ENCODE peak calls at places on chromosomes 3 and 15, in six cellular contexts. J is NCI-H774, K is foreskin keratinocyte, I is T1000, B is A673, T is B cell. S is an unnamed sample.
A peak's percentile ranks its signal among the peaks of the same experiment; 100 is the strongest.

GRCh38 chr3:56001991-56002390 is 466.3 kb downstream of the ERC2 start:
- DNase-seq in J (no peak), K (no peak), I (no peak), B (no peak), T (no peak), S (no peak)

GRCh38 chr3:105805402-105805801 is 63.4 kb downstream of the CBLB start:
- DNase-seq in J (no peak), K (no peak), I (peak; percentile 17), B (no peak), T (no peak), S (no peak)

GRCh38 chr3:105158277-105158676 is 208.4 kb upstream of the ALCAM start:
- DNase-seq in J (no peak), K (no peak), I (no peak), B (no peak), T (no peak), S (no peak)

GRCh38 chr3:124800511-124801374 is 70.5 kb downstream of the UMPS start:
- DNase-seq in J (no peak), K (no peak), I (no peak), B (peak; percentile 75), T (no peak), S (no peak)

GRCh38 chr15:34359416-34359815 is 7.6 kb downstream of the LPCAT4 start:
- DNase-seq in J (no peak), K (no peak), I (no peak), B (no peak), T (no peak), S (no peak)

GRCh38 chr3:152696962-152697361 is 138.0 kb upstream of the P2RY1 start:
- DNase-seq in J (no peak), K (peak; percentile 42), I (no peak), B (no peak), T (no peak), S (no peak)

GRCh38 chr3:125679258-125679657 is 84.0 kb upstream of the OSBPL11 start:
- DNase-seq in J (no peak), K (no peak), I (no peak), B (peak; percentile 14), T (no peak), S (no peak)

GRCh38 chr3:138186216-138186615 is 885 bp upstream of the ARMC8 start:
- DNase-seq in J (no peak), K (no peak), I (no peak), B (no peak), T (peak; percentile 6), S (no peak)

GRCh38 chr15:85906028-85906427 is 111.3 kb upstream of the KLHL25 start:
- DNase-seq in J (no peak), K (no peak), I (no peak), B (no peak), T (no peak), S (no peak)

GRCh38 chr3:1404270-1404669 is 311.4 kb downstream of the CNTN6 start:
- DNase-seq in J (peak; percentile 63), K (no peak), I (no peak), B (no peak), T (no peak), S (no peak)

GRCh38 chr3:78571486-78571885 is 1196.3 kb downstream of the ROBO1 start:
- DNase-seq in J (no peak), K (no peak), I (no peak), B (peak; percentile 70), T (no peak), S (no peak)

GRCh38 chr15:76206325-76206976 is 104.8 kb downstream of the ETFA start:
- DNase-seq in J (peak; percentile 78), K (no peak), I (no peak), B (peak; percentile 69), T (no peak), S (no peak)

GRCh38 chr15:48645558-48646330 is at the start of gene FBN1:
- DNase-seq in J (peak; percentile 1), K (peak; percentile 46), I (peak; percentile 83), B (peak; percentile 90), T (peak; percentile 9), S (peak; percentile 94)

GRCh38 chr15:82810061-82810862 is 834 bp downstream of the WHAMM start:
- DNase-seq in J (peak; percentile 13), K (no peak), I (no peak), B (peak; percentile 63), T (peak; percentile 66), S (peak; percentile 86)

GRCh38 chr3:31053299-31053698 is 158.8 kb upstream of the GADL1 start:
- DNase-seq in J (no peak), K (no peak), I (no peak), B (no peak), T (no peak), S (no peak)

GRCh38 chr3:134300520-134300919 is 49.9 kb upstream of the RYK start:
- DNase-seq in J (no peak), K (no peak), I (no peak), B (peak; percentile 19), T (no peak), S (no peak)

GRCh38 chr15:55627730-55628368 is 39.7 kb upstream of the PYGO1 start:
- DNase-seq in J (no peak), K (peak; percentile 91), I (no peak), B (peak; percentile 61), T (no peak), S (peak; percentile 90)

GRCh38 chr3:52537726-52538421 is 1.5 kb downstream of the UQCC5 start:
- DNase-seq in J (no peak), K (no peak), I (no peak), B (no peak), T (no peak), S (no peak)

GRCh38 chr3:132135628-132136333 is 101.0 kb upstream of the CPNE4 start:
- DNase-seq in J (no peak), K (peak; percentile 96), I (peak; percentile 57), B (peak; percentile 10), T (no peak), S (no peak)

GRCh38 chr3:7789324-7789723 is 712.3 kb upstream of the LMCD1 start:
- DNase-seq in J (no peak), K (no peak), I (no peak), B (no peak), T (no peak), S (no peak)

GRCh38 chr3:62622553-62623174 is 249.3 kb upstream of the FEZF2 start:
- DNase-seq in J (peak; percentile 6), K (no peak), I (no peak), B (peak; percentile 48), T (peak; percentile 9), S (no peak)

S was measured in lower leg skin.